ENCODE peak calls at places on chromosomes 2 and 18, in ten cellular contexts. K is retina; A is activated CD4-positive, alpha-beta T cell treated with anti-CD3 and anti-CD28 coated beads for 48 hours; E is ACHN; B is HT1080; V is neural crest cell; D is PC-9; G is stimulated activated CD4-positive, alpha-beta T cell treated with anti-CD3 and anti-CD28 coated beads, TNF-alpha, amount 100 ng/mL, for 48 hours; Q is hippocampal formation; S is T-cell. U is an unnamed sample.
A peak's percentile ranks its signal among the peaks of the same experiment; 100 is the strongest.

GRCh38 chr18:64288446-64288845 is 139.6 kb upstream of the LINC00305 start:
- DNase-seq in K (no peak), A (no peak), E (no peak), B (no peak), V (no peak), D (no peak), G (no peak), Q (no peak), S (no peak), U (no peak)

GRCh38 chr2:55096586-55096985 is 46.3 kb upstream of the RTN4 start:
- DNase-seq in K (no peak), A (no peak), E (no peak), B (no peak), V (no peak), D (no peak), G (no peak), Q (no peak), S (no peak), U (no peak)

GRCh38 chr18:58953627-58954026 is 89.0 kb downstream of the ZNF532 start:
- DNase-seq in K (peak; percentile 17), A (no peak), E (no peak), B (peak; percentile 23), V (no peak), D (no peak), G (no peak), Q (no peak), S (no peak), U (no peak)

GRCh38 chr2:227347117-227347516 is 22.1 kb downstream of the MFF start:
- DNase-seq in K (no peak), A (no peak), E (peak; percentile 42), B (no peak), V (no peak), D (no peak), G (no peak), Q (no peak), S (no peak), U (no peak)

GRCh38 chr18:36711813-36712444 is 116.9 kb downstream of the TPGS2 start:
- DNase-seq in K (peak; percentile 25), A (no peak), E (peak; percentile 79), B (peak; percentile 95), V (no peak), D (peak; percentile 39), G (no peak), Q (no peak), S (no peak), U (no peak)

GRCh38 chr2:141828761-141829160 is 302.1 kb downstream of the LRP1B start:
- DNase-seq in K (no peak), A (no peak), E (no peak), B (no peak), V (no peak), D (no peak), G (no peak), Q (no peak), S (no peak), U (no peak)

GRCh38 chr2:134208825-134209224 is 45.0 kb upstream of the MGAT5 start:
- DNase-seq in K (no peak), A (no peak), E (no peak), B (no peak), V (no peak), D (no peak), G (no peak), Q (no peak), S (no peak), U (no peak)

GRCh38 chr2:9814129-9814868 is 29.0 kb upstream of the TAF1B start:
- DNase-seq in K (no peak), A (no peak), E (no peak), B (no peak), V (no peak), D (no peak), G (no peak), Q (no peak), S (no peak), U (no peak)

GRCh38 chr2:70988726-70989648 is 5.7 kb downstream of the TEX261 start:
- DNase-seq in K (no peak), A (no peak), E (no peak), B (no peak), V (no peak), D (no peak), G (no peak), Q (no peak), S (no peak), U (peak; percentile 30)

U was measured in Caco-2.